ENCODE peak calls at places on chromosome 1, in ten cellular contexts. U is activated CD4-positive, alpha-beta T cell treated with anti-CD3 and anti-CD28 coated beads, Interleukin-2, amount 50 U/mL, for 24 hours; A is T follicular helper cell; Y is HT-29; L is T-helper 1 cell; E is cardiac fibroblast; K is COR-L47; C is endothelial cell; H is stimulated activated naive CD4-positive, alpha-beta T cell treated with Interleukin-2 at 50 U/mL for 16 hours; W is activated T-helper 1 cell treated with Interleukin-2 at 50 U/mL for 16 hours. Z is an unnamed sample.

GRCh38 chr1:178389441-178389840 is 107.3 kb downstream of the CLEC20A start:
- DNase-seq in H (no peak), L (no peak), Y (no peak), A (no peak), U (no peak), E (no peak), K (no peak), C (no peak), W (no peak), Z (no peak)

GRCh38 chr1:39573736-39574624 is 2.6 kb downstream of the PABPC4 start:
- DNase-seq in K (no peak), C (no peak), A (no peak), Y (peak), H (no peak), L (no peak), U (no peak), E (peak), W (no peak), Z (no peak)

GRCh38 chr1:1128454-1129139 is 12.7 kb upstream of the C1orf159 start:
- DNase-seq in L (no peak), W (no peak), K (no peak), C (no peak), H (no peak), U (no peak), A (no peak), Y (peak), E (no peak), Z (no peak)

GRCh38 chr1:23084880-23085279 is 65.6 kb downstream of the KDM1A start:
- DNase-seq in U (no peak), C (no peak), A (no peak), W (no peak), K (no peak), Y (no peak), E (no peak), L (no peak), H (no peak), Z (no peak)

GRCh38 chr1:185971688-185972087 is 237.5 kb downstream of the HMCN1 start:
- DNase-seq in C (no peak), A (no peak), E (peak), H (no peak), Y (no peak), K (no peak), U (no peak), L (no peak), W (no peak), Z (no peak)

GRCh38 chr1:179095924-179096323 is 14.1 kb downstream of the TOR3A start:
- DNase-seq in E (no peak), L (no peak), W (no peak), C (no peak), H (no peak), U (no peak), Y (no peak), K (no peak), A (no peak), Z (no peak)

GRCh38 chr1:220274122-220274855 is 2.0 kb upstream of the RAB3GAP2 start:
- DNase-seq in U (no peak), W (no peak), L (no peak), A (no peak), C (no peak), H (no peak), K (no peak), Y (no peak), E (peak), Z (no peak)

GRCh38 chr1:198890531-198890930 is 251.7 kb downstream of the PTPRC start:
- DNase-seq in K (peak), A (no peak), C (no peak), W (no peak), U (no peak), Y (peak), E (peak), L (no peak), H (no peak), Z (no peak)

GRCh38 chr1:111570781-111571181 is 48.8 kb upstream of the RAP1A start:
- DNase-seq in L (peak), E (no peak), K (no peak), W (peak), Y (peak), U (no peak), H (peak), A (peak), C (peak), Z (no peak)

GRCh38 chr1:194959795-194960194 is 1648.4 kb downstream of the KCNT2 start:
- DNase-seq in W (no peak), A (no peak), U (no peak), C (no peak), E (no peak), L (no peak), H (no peak), K (no peak), Y (no peak), Z (no peak)

GRCh38 chr1:15733218-15733725 is 2.8 kb upstream of the SLC25A34 start:
- DNase-seq in A (no peak), Y (no peak), C (no peak), U (no peak), K (no peak), L (no peak), E (no peak), W (no peak), H (no peak), Z (no peak)

GRCh38 chr1:214384373-214385079 is 103.6 kb downstream of the SMYD2 start:
- DNase-seq in W (no peak), E (no peak), A (no peak), Y (no peak), C (no peak), H (no peak), L (no peak), K (no peak), U (no peak), Z (no peak)

GRCh38 chr1:32487182-32487581 is 22.3 kb downstream of the ZBTB8B start:
- DNase-seq in E (peak), K (no peak), Y (peak), L (no peak), H (no peak), A (no peak), W (no peak), U (no peak), C (no peak), Z (no peak)